ENCODE peak calls at places on chromosome X, in seven cellular contexts. B is left lung, O is GM06990, H is brain microvascular endothelial cell, G is astrocyte, C is mucosa of descending colon, V is astrocyte of the spinal cord. I is an unnamed sample.
A peak's percentile ranks its signal among the peaks of the same experiment; 100 is the strongest.

GRCh38 chrX:135985974-135986312 is 708 bp downstream of the SLC9A6 start:
- DNase-seq in B (no peak), O (no peak), H (no peak), G (no peak), C (peak; percentile 5), V (no peak), I (no peak)

GRCh38 chrX:154784149-154784985 is 20.9 kb downstream of the MPP1 start:
- DNase-seq in B (no peak), O (no peak), H (no peak), G (no peak), C (no peak), V (no peak), I (no peak)

GRCh38 chrX:76454456-76454927 is 27.0 kb downstream of the MAGEE1 start:
- DNase-seq in B (no peak), O (peak; percentile 7), H (peak; percentile 9), G (no peak), C (peak; percentile 2), V (peak; percentile 3), I (peak; percentile 61)

GRCh38 chrX:16573781-16574180 is 76.2 kb upstream of the S100G start:
- DNase-seq in B (no peak), O (no peak), H (peak; percentile 71), G (peak; percentile 49), C (no peak), V (peak; percentile 55), I (no peak)

GRCh38 chrX:71143508-71143907 is 1.1 kb upstream of the NLGN3 start:
- DNase-seq in B (no peak), O (no peak), H (no peak), G (no peak), C (peak; percentile 55), V (peak; percentile 15), I (peak; percentile 21)

GRCh38 chrX:40976971-40977370 is 108.3 kb upstream of the USP9X start:
- DNase-seq in B (no peak), O (no peak), H (no peak), G (no peak), C (no peak), V (no peak), I (no peak)

GRCh38 chrX:150035531-150035930 is 97.2 kb upstream of the EOLA2 start:
- DNase-seq in B (no peak), O (no peak), H (no peak), G (no peak), C (no peak), V (no peak), I (no peak)

GRCh38 chrX:37754518-37754917 is 25.3 kb upstream of the CYBB start:
- DNase-seq in B (no peak), O (no peak), H (no peak), G (no peak), C (no peak), V (no peak), I (no peak)

GRCh38 chrX:666762-667161 is 36.2 kb downstream of the SHOX start:
- DNase-seq in B (no peak), O (no peak), H (no peak), G (no peak), C (no peak), V (no peak), I (peak; percentile 36)

GRCh38 chrX:108699368-108699767 is 37.0 kb downstream of the IRS4 start:
- DNase-seq in B (no peak), O (peak; percentile 12), H (peak; percentile 16), G (peak; percentile 2), C (no peak), V (peak; percentile 36), I (no peak)

GRCh38 chrX:151878574-151878973 is 34.1 kb upstream of the MAGEA4 start:
- DNase-seq in B (no peak), O (no peak), H (no peak), G (no peak), C (no peak), V (no peak), I (no peak)

GRCh38 chrX:66030505-66031317 is 9.2 kb downstream of the VSIG4 start:
- DNase-seq in B (no peak), O (no peak), H (peak; percentile 1), G (no peak), C (peak; percentile 31), V (no peak), I (no peak)

GRCh38 chrX:41043950-41044349 is 41.3 kb upstream of the USP9X start:
- DNase-seq in B (no peak), O (no peak), H (peak; percentile 57), G (peak; percentile 62), C (no peak), V (peak; percentile 67), I (no peak)

GRCh38 chrX:31540313-31540712 is 468.5 kb upstream of the FTHL17 start:
- DNase-seq in B (no peak), O (no peak), H (no peak), G (no peak), C (no peak), V (no peak), I (no peak)

GRCh38 chrX:129318375-129318774 is 204.9 kb downstream of the SMARCA1 start:
- DNase-seq in B (no peak), O (no peak), H (peak; percentile 26), G (no peak), C (peak; percentile 64), V (peak; percentile 31), I (no peak)

GRCh38 chrX:34915463-34916225 is 27.0 kb upstream of the FAM47B start:
- DNase-seq in B (no peak), O (no peak), H (no peak), G (no peak), C (no peak), V (no peak), I (no peak)

GRCh38 chrX:34917146-34917545 is 25.4 kb upstream of the FAM47B start:
- DNase-seq in B (no peak), O (no peak), H (no peak), G (no peak), C (no peak), V (no peak), I (no peak)

GRCh38 chrX:34918091-34918736 is 24.4 kb upstream of the FAM47B start:
- DNase-seq in B (no peak), O (no peak), H (peak; percentile 60), G (peak; percentile 44), C (no peak), V (peak; percentile 54), I (no peak)

DNA sequence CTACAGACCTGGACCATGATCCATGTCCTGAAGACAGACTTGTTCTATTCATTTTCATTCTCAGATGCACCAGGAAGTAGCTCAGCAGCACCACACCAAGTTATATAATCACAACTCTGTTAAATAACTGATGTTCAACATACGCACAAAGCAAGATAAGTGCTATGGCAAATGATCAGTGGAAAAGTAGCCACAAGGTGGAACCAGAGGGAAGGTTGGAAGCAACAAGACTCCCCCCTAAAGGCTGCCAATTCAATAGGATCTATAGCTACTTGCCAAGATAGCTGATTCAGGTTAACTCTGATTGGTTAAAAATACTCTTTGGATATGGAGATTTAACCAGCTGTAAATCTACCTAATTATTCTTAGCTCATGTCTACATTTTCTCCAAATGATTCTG is 23.7 kb upstream of the FAM47B start:
- DNase-seq in B (no peak), O (no peak), H (peak; percentile 69), G (peak; percentile 40), C (peak; percentile 1), V (peak; percentile 67), I (no peak)
- TF ChIP-seq CTCF in B (no peak), O (no peak), H (peak; percentile 71), G (peak; percentile 43), C (no peak), V (peak; percentile 51), I (no peak)

DNA sequence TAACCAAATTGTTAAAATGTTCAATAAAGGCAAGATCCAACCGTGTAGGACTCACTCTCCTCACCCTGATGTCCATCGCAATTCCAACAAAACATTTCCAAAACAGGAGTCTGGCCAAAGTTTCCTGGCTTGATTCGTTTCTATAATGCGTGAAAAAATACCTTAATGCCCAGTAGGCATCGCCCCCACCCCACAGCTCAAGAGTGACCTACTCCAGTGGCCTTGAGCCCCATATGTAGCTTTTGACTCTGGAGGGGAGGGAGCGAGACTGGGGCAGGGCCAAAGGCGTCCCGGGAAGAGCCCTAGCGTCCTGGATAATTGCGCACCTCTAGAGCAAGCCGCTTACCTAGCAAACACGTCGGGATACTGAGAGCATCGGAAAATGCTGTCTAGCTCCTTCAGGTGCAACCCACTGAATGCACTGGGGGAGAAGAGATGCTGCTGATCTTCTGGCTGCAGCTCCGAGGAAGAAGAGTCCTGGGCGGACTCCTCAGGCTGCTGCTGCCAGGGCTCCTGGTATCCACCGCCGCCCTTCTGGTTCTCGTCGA is 55.6 kb upstream of the NKAP start:
- DNase-seq in B (no peak), O (no peak), H (no peak), G (no peak), C (no peak), V (no peak), I (no peak)
- H3K4me3 ChIP-seq in B (no peak overlapping the region), O (no peak overlapping the region), H (no peak overlapping the region), G (no peak overlapping the region), C (no peak overlapping the region), V (no peak overlapping the region), I (no peak overlapping the region)

GRCh38 chrX:74291964-74292891 is 11.8 kb upstream of the ZCCHC13 start:
- DNase-seq in B (peak; percentile 92), O (peak; percentile 94), H (peak; percentile 85), G (peak; percentile 74), C (peak; percentile 92), V (peak; percentile 94), I (peak; percentile 88)
- TF ChIP-seq CTCF in B (no peak), O (peak; percentile 44), H (peak; percentile 29), G (peak; percentile 4), C (no peak), V (peak; percentile 14), I (no peak)

GRCh38 chrX:46587158-46587557 is 13.6 kb downstream of the CHST7 start:
- DNase-seq in B (no peak), O (peak; percentile 58), H (peak; percentile 62), G (peak; percentile 52), C (no peak), V (peak; percentile 67), I (no peak)
- H3K4me3 ChIP-seq in B (no peak overlapping the region), O (peak overlapping the region; percentile 14), H (no peak overlapping the region), G (no peak overlapping the region), C (no peak overlapping the region), V (no peak overlapping the region), I (no peak overlapping the region)

GRCh38 chrX:131778269-131779218 is 234.7 kb downstream of the OR13H1 start:
- DNase-seq in B (no peak), O (peak; percentile 56), H (peak; percentile 63), G (peak; percentile 40), C (no peak), V (peak; percentile 83), I (no peak)
- TF ChIP-seq CTCF in B (peak; percentile 39), O (no peak), H (peak; percentile 55), G (no peak), C (no peak), V (peak; percentile 24), I (no peak)

DNA sequence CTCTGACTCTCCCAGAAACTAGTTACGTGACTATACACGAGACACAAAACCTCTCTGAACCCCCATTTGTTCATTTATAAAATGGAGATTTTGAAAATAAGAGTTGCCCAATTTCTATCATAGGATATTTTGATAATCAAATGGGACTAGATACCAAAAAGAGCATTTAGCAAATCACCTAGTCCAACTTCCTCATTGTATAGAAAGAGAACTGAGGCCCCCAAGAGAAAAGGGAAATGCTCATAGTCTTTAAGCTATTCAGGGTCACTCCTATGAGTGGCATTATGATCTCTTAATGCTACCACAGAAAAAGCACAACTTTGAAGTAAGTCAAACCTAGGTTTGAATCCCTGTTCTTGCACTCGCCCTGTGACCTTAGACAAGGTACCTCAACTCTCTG is 62.7 kb downstream of the BMP15 start:
- DNase-seq in B (no peak), O (no peak), H (no peak), G (no peak), C (no peak), V (no peak), I (no peak)
- H3K4me3 ChIP-seq in B (no peak overlapping the region), O (no peak overlapping the region), H (no peak overlapping the region), G (no peak overlapping the region), C (no peak overlapping the region), V (no peak overlapping the region), I (no peak overlapping the region)

GRCh38 chrX:103584606-103585005 is 709 bp upstream of the TCEAL4 start:
- DNase-seq in B (no peak), O (no peak), H (peak; percentile 5), G (no peak), C (no peak), V (peak; percentile 2), I (no peak)
- TF ChIP-seq CTCF in B (no peak), O (no peak), H (no peak), G (no peak), C (no peak), V (no peak), I (no peak)

I was measured in lower leg skin.